ENCODE peak calls at places on chromosomes 7 and 10, in ten cellular contexts. E is dorsolateral prefrontal cortex, U is choroid plexus epithelial cell, W is GM12865, G is left ventricle myocardium inferior, R is GM12864, A is sigmoid colon, F is DND-41, N is lower leg skin, T is cardiac fibroblast. S is an unnamed sample.

GRCh38 chr7:1664711-1665591 is 5.1 kb upstream of the ELFN1 start:
- DNase-seq in T (peak), N (no peak), E (peak), A (peak), G (peak), R (no peak), U (peak), W (peak), F (peak), S (peak)

GRCh38 chr10:26374426-26374825 is 63.7 kb upstream of the APBB1IP start:
- DNase-seq in N (no peak), E (no peak), W (no peak), T (no peak), U (no peak), G (no peak), F (no peak), R (no peak), A (no peak), S (no peak)

GRCh38 chr10:99329891-99330674 is 927 bp downstream of the CNNM1 start:
- DNase-seq in G (no peak), E (no peak), N (no peak), R (no peak), F (no peak), U (peak), W (no peak), T (peak), A (peak), S (peak)

GRCh38 chr10:49034925-49035324 is 80.4 kb downstream of the VSTM4 start:
- DNase-seq in W (no peak), F (no peak), R (no peak), N (no peak), G (no peak), T (no peak), E (no peak), A (no peak), U (no peak), S (no peak)

GRCh38 chr7:51324206-51324884 is 7.7 kb upstream of the COBL start:
- DNase-seq in T (peak), W (no peak), F (no peak), E (no peak), N (no peak), A (no peak), U (no peak), G (no peak), R (no peak), S (peak)

GRCh38 chr7:80393786-80394185 is 118.1 kb downstream of the GNAT3 start:
- DNase-seq in A (no peak), N (no peak), W (no peak), U (no peak), F (no peak), G (no peak), E (no peak), T (no peak), R (no peak), S (no peak)

GRCh38 chr7:23184709-23185354 is 3.0 kb downstream of the NUP42 start:
- DNase-seq in R (no peak), E (no peak), G (no peak), T (peak), W (peak), U (peak), N (peak), F (peak), A (no peak), S (peak)

GRCh38 chr10:109743141-109744120 is 179.9 kb downstream of the XPNPEP1 start:
- DNase-seq in W (no peak), E (no peak), N (no peak), U (no peak), T (no peak), G (no peak), A (peak), R (no peak), F (no peak), S (no peak)

GRCh38 chr10:124120410-124121061 is 27.1 kb upstream of the CHST15 start:
- DNase-seq in T (no peak), F (no peak), E (no peak), N (no peak), W (no peak), A (no peak), R (no peak), G (no peak), U (no peak), S (no peak)

GRCh38 chr10:11517150-11517549 is 94.3 kb downstream of the USP6NL start:
- DNase-seq in E (no peak), T (no peak), A (no peak), N (no peak), G (no peak), U (no peak), R (no peak), F (no peak), W (peak), S (peak)

GRCh38 chr7:332020-332517 is 42.1 kb downstream of the FOXL3 start:
- DNase-seq in G (no peak), A (peak), T (no peak), U (no peak), E (no peak), W (no peak), F (no peak), N (no peak), R (no peak), S (no peak)

GRCh38 chr7:101226686-101227085 is 8.7 kb downstream of the ZNHIT1 start:
- DNase-seq in T (no peak), A (no peak), U (no peak), E (no peak), F (no peak), W (no peak), G (no peak), N (no peak), R (no peak), S (no peak)

GRCh38 chr10:97593423-97593822 is 3.9 kb downstream of the C10orf62 start:
- DNase-seq in E (no peak), T (peak), U (peak), F (no peak), W (no peak), A (no peak), G (no peak), N (peak), R (no peak), S (no peak)

GRCh38 chr7:118352854-118353453 is 128.4 kb downstream of the ANKRD7 start:
- DNase-seq in N (no peak), A (no peak), R (no peak), F (no peak), T (peak), E (no peak), G (no peak), U (peak), W (peak), S (peak)

GRCh38 chr7:5476001-5476400 is 52.4 kb upstream of the TNRC18 start:
- DNase-seq in E (no peak), F (no peak), T (no peak), W (no peak), G (no peak), R (no peak), N (no peak), A (no peak), U (no peak), S (no peak)

GRCh38 chr10:125123363-125124113 is 36.8 kb downstream of the CTBP2 start:
- DNase-seq in W (no peak), F (no peak), G (peak), N (peak), U (peak), E (peak), R (no peak), T (peak), A (peak), S (peak)

GRCh38 chr10:88793747-88794299 is 8.7 kb upstream of the LIPM start:
- DNase-seq in G (no peak), U (peak), W (peak), E (no peak), N (no peak), T (peak), F (no peak), A (no peak), R (no peak), S (peak)

GRCh38 chr7:90977056-90977455 is 287.2 kb upstream of the FZD1 start:
- DNase-seq in A (no peak), F (no peak), R (no peak), W (no peak), G (no peak), T (no peak), E (no peak), U (no peak), N (no peak), S (no peak)

GRCh38 chr7:126026421-126027088 is 1096.9 kb upstream of the POT1 start:
- DNase-seq in A (no peak), G (no peak), T (no peak), R (no peak), N (no peak), U (peak), F (no peak), W (no peak), E (no peak), S (peak)

GRCh38 chr7:72032934-72033333 is 379.2 kb downstream of the CALN1 start:
- DNase-seq in T (no peak), G (peak), F (peak), W (no peak), E (no peak), U (no peak), A (no peak), N (no peak), R (no peak), S (no peak)

GRCh38 chr7:158161194-158161593 is 426.4 kb downstream of the PTPRN2 start:
- DNase-seq in W (no peak), F (no peak), G (no peak), E (no peak), R (no peak), N (no peak), A (no peak), T (no peak), U (no peak), S (no peak)

GRCh38 chr7:65750511-65751344 is 122.1 kb upstream of the VKORC1L1 start:
- DNase-seq in T (peak), W (peak), A (peak), G (peak), R (peak), F (peak), U (peak), N (peak), E (peak), S (peak)

GRCh38 chr10:13649844-13650520 is 63.2 kb downstream of the PRPF18 start:
- DNase-seq in W (peak), R (no peak), F (no peak), U (no peak), N (no peak), G (no peak), A (no peak), E (no peak), T (no peak), S (no peak)

GRCh38 chr7:129146237-129146979 is 1.9 kb downstream of the TSPAN33 start:
- DNase-seq in N (no peak), R (peak), A (no peak), U (no peak), E (no peak), T (no peak), F (no peak), G (peak), W (peak), S (no peak)
- H3K4me3 ChIP-seq in N (no peak), R (peak), A (no peak), U (no peak), E (no peak), T (no peak), F (no peak), G (no peak), W (peak), S (no peak)

GRCh38 chr7:93178213-93178612 is 30.0 kb upstream of the SAMD9L start:
- DNase-seq in U (peak), W (no peak), E (no peak), G (no peak), F (no peak), T (peak), N (no peak), A (no peak), R (no peak), S (peak)
- TF ChIP-seq CTCF in U (peak), W (no peak), E (peak), G (peak), F (peak), T (no peak), N (no peak), A (no peak), R (no peak), S (peak)

DNA sequence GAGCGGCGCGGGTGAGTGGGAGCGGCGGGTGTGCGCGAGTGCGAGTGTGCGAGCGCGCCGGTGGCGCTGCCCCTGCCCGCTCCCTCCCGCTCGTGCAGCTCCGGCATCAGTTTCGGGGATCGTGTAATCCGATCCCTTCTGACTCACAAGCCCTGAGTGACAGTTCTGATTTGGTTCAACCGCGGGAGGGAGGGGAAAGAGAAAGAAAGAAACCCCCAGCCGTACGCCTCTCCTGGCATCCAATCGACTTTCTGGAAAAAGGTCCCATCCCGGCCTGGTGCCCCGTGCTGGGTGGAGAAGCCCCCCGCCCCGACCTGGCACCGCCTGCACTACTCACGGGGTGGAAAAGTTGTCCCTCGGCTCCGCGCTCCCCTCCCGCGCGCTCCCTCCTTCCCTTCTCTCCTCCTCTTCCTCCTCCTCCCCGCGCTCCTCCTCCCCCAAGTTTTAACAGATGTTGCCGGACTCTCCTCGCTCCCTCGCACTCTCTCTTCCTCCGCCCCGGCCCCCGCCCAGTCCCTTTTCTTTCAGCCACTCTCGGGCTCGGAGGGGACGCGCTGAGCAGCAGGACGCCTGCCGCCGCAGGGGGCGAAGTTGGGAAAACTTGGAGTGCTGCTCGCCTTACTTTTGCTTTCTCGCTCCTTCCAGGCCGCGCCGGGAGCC is at the start of gene GLI3:
- DNase-seq in R (peak), N (peak), T (peak), E (no peak), F (peak), A (peak), U (peak), W (peak), G (peak), S (peak)
- H3K4me3 ChIP-seq in R (peak), N (peak), T (peak), E (peak), F (peak), A (peak), U (peak), W (peak), G (peak), S (peak)

GRCh38 chr10:74153123-74153522 is 2.1 kb downstream of the ADK start:
- DNase-seq in U (peak), F (no peak), A (no peak), E (no peak), N (no peak), W (no peak), G (no peak), R (no peak), T (peak), S (peak)
- TF ChIP-seq CTCF in U (peak), F (no peak), A (peak), E (peak), N (no peak), W (no peak), G (peak), R (peak), T (peak), S (peak)

DNA sequence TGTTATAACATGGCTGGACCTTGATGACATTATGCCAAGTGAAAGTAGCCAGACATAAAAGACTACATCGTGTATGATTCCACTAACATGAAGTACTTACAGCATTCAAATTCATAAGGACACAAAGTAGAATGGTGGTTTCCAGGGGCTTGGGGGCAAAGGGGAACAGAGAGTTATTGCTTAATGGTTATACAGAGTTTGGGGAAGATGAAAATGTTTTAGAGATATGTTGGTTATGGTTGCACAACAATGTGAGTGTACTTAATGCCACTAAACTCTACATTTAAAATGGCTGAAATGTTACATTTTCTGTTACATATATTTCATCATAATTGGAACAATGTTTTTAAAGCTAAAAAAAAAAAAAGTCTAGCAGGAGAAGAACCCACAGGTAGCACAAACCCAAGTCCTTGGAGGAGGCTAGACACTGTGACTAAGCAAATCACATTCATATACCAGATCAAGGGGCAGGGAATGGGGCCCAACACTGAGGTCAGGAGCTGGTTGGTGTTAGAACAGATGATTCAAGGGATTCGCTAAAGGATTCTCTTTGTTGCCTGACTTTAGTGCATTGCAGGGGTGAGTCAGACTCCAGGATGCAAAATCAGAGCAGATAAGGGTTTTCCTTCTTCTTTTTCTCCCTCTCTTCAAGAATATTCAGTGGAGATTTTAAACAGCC is 25.1 kb upstream of the AOAH start:
- DNase-seq in T (peak), A (no peak), F (no peak), U (peak), N (no peak), G (no peak), R (no peak), E (no peak), W (no peak), S (peak)
- H3K4me3 ChIP-seq in T (no peak), A (no peak), F (no peak), U (no peak), N (no peak), G (no peak), R (no peak), E (no peak), W (no peak), S (no peak)

DNA sequence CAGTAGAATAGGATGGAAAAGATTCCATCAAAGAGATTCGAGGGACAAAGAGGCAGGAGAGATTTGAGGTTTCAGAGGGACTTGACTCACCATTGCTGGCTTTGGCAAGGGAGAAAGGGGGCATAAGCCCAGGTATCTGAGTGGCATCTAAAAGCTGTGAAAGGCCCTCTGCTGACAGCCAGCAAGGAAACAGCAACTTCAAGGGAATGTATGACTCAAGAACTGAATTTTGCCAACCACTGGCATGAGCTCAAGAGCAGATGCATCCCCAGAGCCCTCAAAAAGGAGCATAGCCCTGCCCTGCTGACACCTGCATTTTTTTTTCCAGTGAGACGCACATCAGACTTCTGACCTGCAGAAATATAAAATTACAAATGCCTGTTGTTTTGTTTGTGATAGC is 19.6 kb upstream of the ADAM12 start:
- DNase-seq in N (no peak), R (no peak), G (no peak), T (peak), F (no peak), A (no peak), W (no peak), U (no peak), E (no peak), S (peak)
- TF ChIP-seq CTCF in N (no peak), R (no peak), G (no peak), T (no peak), F (no peak), A (no peak), W (no peak), U (no peak), E (no peak), S (no peak)

GRCh38 chr7:134068670-134069069 is 58.5 kb upstream of the LRGUK start:
- DNase-seq in T (no peak), E (no peak), W (no peak), R (no peak), G (no peak), F (no peak), A (no peak), U (no peak), N (no peak), S (no peak)
- H3K4me3 ChIP-seq in T (no peak), E (no peak), W (no peak), R (no peak), G (no peak), F (no peak), A (no peak), U (no peak), N (no peak), S (no peak)

GRCh38 chr7:107113866-107114265 is 54.9 kb upstream of the HBP1 start:
- DNase-seq in E (no peak), W (no peak), F (no peak), U (no peak), N (no peak), A (no peak), T (no peak), G (no peak), R (no peak), S (no peak)
- TF ChIP-seq CTCF in E (no peak), W (no peak), F (no peak), U (no peak), N (no peak), A (no peak), T (no peak), G (no peak), R (no peak), S (no peak)

DNA sequence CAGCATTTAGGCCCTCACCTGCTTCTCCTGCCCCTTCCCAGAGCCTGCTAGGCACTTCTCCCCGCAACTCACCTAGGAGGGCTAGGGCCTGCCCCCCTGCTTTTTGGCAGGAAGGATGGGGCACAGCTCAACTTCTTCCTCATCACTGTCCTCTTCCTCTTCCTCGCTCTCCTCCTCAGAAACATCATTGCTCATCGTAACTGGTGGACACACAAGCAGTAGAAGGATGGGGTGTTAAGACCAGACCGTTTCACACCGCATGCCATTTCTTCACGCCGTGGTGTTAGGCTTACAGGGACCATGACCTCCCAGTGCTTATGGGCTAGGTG is 1.6 kb downstream of the NPM3 start:
- DNase-seq in A (peak), W (no peak), E (no peak), R (no peak), T (no peak), N (no peak), G (no peak), U (no peak), F (no peak), S (no peak)
- H3K4me3 ChIP-seq in A (no peak), W (peak), E (no peak), R (peak), T (no peak), N (no peak), G (no peak), U (no peak), F (peak), S (no peak)

DNA sequence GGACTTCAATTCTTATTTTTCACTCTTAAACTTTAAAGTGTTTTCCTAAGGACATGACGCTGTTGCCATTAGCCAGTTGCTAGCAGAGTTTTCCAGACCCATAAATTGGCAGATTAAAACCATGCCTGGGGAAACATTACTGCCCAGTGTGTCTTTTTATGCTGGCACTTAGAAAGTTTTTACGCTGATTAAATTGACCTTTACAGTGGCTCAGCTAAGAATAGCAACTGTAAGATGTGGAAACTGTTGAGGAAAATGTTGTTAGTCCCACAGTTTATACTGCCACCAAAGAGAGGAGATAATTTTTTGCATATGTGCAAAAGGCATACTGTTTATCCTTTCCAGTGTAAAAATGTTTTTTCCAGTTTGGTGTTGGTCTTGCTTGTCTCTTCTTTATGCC is 45.5 kb downstream of the CYP17A1 start:
- DNase-seq in N (no peak), G (no peak), R (no peak), E (no peak), F (no peak), U (no peak), A (no peak), W (no peak), T (no peak), S (no peak)
- TF ChIP-seq CTCF in N (no peak), G (no peak), R (no peak), E (no peak), F (no peak), U (no peak), A (no peak), W (no peak), T (no peak), S (no peak)